ENCODE peak calls at places on chromosome 22, in ten cellular contexts. M, V, P, Z, Q, A, I, S, O and F are unnamed samples.

GRCh38 chr22:48700566-48701295 is 1126.9 kb downstream of the BRD1 start:
- DNase-seq in M (no peak), V (no peak), P (no peak), Z (no peak), Q (no peak), A (no peak), I (no peak), S (no peak), O (no peak), F (no peak)

GRCh38 chr22:40385041-40385782 is 14.8 kb downstream of the SGSM3 start:
- DNase-seq in M (no peak), V (no peak), P (no peak), Z (no peak), Q (no peak), A (no peak), I (no peak), S (no peak), O (no peak), F (no peak)

GRCh38 chr22:46244771-46245170 is 5.3 kb downstream of the CDPF1 start:
- DNase-seq in M (no peak), V (no peak), P (no peak), Z (no peak), Q (no peak), A (no peak), I (no peak), S (no peak), O (no peak), F (no peak)

GRCh38 chr22:23781065-23781464 is 5.7 kb upstream of the SMARCB1 start:
- DNase-seq in M (no peak), V (no peak), P (no peak), Z (no peak), Q (no peak), A (no peak), I (no peak), S (no peak), O (no peak), F (no peak)

GRCh38 chr22:43151251-43152000 is at the start of gene TSPO:
- DNase-seq in M (peak; percentile 71), V (peak; percentile 78), P (peak; percentile 57), Z (peak; percentile 33), Q (peak; percentile 34), A (peak; percentile 65), I (peak; percentile 85), S (peak; percentile 37), O (peak; percentile 35), F (peak; percentile 31)

GRCh38 chr22:43851979-43852307 is 10.4 kb downstream of the SULT4A1 start:
- DNase-seq in M (no peak), V (no peak), P (no peak), Z (no peak), Q (no peak), A (no peak), I (no peak), S (no peak), O (no peak), F (no peak)

GRCh38 chr22:17232406-17232805 is 13.2 kb upstream of the ADA2 start:
- DNase-seq in M (no peak), V (no peak), P (no peak), Z (no peak), Q (no peak), A (no peak), I (no peak), S (no peak), O (no peak), F (no peak)

GRCh38 chr22:44479662-44480061 is 18.4 kb downstream of the RTL6 start:
- DNase-seq in M (no peak), V (no peak), P (peak; percentile 43), Z (no peak), Q (no peak), A (no peak), I (no peak), S (no peak), O (no peak), F (no peak)

GRCh38 chr22:49302530-49302929 is 525.1 kb downstream of the BRD1 start:
- DNase-seq in M (no peak), V (peak; percentile 25), P (no peak), Z (no peak), Q (no peak), A (no peak), I (no peak), S (no peak), O (no peak), F (peak; percentile 17)

GRCh38 chr22:47301820-47302475 is 539.5 kb downstream of the TBC1D22A start:
- DNase-seq in M (no peak), V (peak; percentile 33), P (no peak), Z (no peak), Q (no peak), A (no peak), I (no peak), S (no peak), O (no peak), F (no peak)